ENCODE peak calls at places on chromosomes 6 and 20, in four cellular contexts. A, O, P and B are unnamed samples.

GRCh38 chr20:33020278-33021161 is 10.9 kb upstream of the BPIFB6 start:
- DNase-seq in A (no peak), O (no peak), P (no peak), B (no peak)

GRCh38 chr6:33628401-33628964 is 7.4 kb downstream of the ITPR3 start:
- DNase-seq in A (no peak), O (no peak), P (no peak), B (no peak)

GRCh38 chr20:23157741-23158140 is 71.6 kb upstream of the CD93 start:
- DNase-seq in A (no peak), O (no peak), P (no peak), B (no peak)

GRCh38 chr6:100057941-100058340 is 63.9 kb upstream of the MCHR2 start:
- DNase-seq in A (no peak), O (no peak), P (no peak), B (no peak)

GRCh38 chr6:153511896-153512496 is 380.9 kb upstream of the RGS17 start:
- DNase-seq in A (no peak), O (peak), P (peak), B (no peak)

GRCh38 chr6:122798099-122798641 is 9.1 kb downstream of the SMPDL3A start:
- DNase-seq in A (no peak), O (peak), P (no peak), B (peak)

GRCh38 chr20:48892049-48892470 is 29.5 kb upstream of the ARFGEF2 start:
- DNase-seq in A (no peak), O (no peak), P (no peak), B (no peak)

GRCh38 chr20:19735446-19735845 is 22.6 kb upstream of the RIN2 start:
- DNase-seq in A (no peak), O (peak), P (no peak), B (peak)

GRCh38 chr6:119129968-119130484 is 51.6 kb upstream of the FAM184A start:
- DNase-seq in A (no peak), O (peak), P (no peak), B (no peak)

GRCh38 chr6:14559754-14560527 is 442.4 kb downstream of the CD83 start:
- DNase-seq in A (no peak), O (no peak), P (no peak), B (no peak)

GRCh38 chr6:18101271-18101670 is 21.2 kb downstream of the NHLRC1 start:
- DNase-seq in A (no peak), O (no peak), P (no peak), B (no peak)

GRCh38 chr6:87945966-87946365 is 101.7 kb upstream of the SPACA1 start:
- DNase-seq in A (no peak), O (no peak), P (no peak), B (no peak)

GRCh38 chr20:575230-575629 is 31.6 kb upstream of the CSNK2A1 start:
- DNase-seq in A (no peak), O (no peak), P (no peak), B (no peak)

GRCh38 chr6:169858935-169859351 is 107.5 kb downstream of the ERMARD start:
- DNase-seq in A (no peak), O (no peak), P (no peak), B (no peak)

GRCh38 chr6:72952808-72953630 is 272.3 kb downstream of the KHDC1L start:
- DNase-seq in A (no peak), O (peak), P (no peak), B (no peak)

GRCh38 chr20:10985536-10985935 is 311.7 kb upstream of the JAG1 start:
- DNase-seq in A (no peak), O (peak), P (no peak), B (no peak)

GRCh38 chr6:166929534-166930189 is 26.7 kb downstream of the RNASET2 start:
- DNase-seq in A (no peak), O (no peak), P (no peak), B (no peak)

GRCh38 chr20:4740774-4741431 is 19.2 kb downstream of the PRND start:
- DNase-seq in A (peak), O (peak), P (peak), B (no peak)

GRCh38 chr20:10652185-10652584 is 21.6 kb downstream of the JAG1 start:
- DNase-seq in A (no peak), O (no peak), P (no peak), B (no peak)

GRCh38 chr6:47938411-47938810 is 156.6 kb downstream of the OPN5 start:
- DNase-seq in A (no peak), O (no peak), P (no peak), B (no peak)

GRCh38 chr6:288861-289260 is 3.4 kb upstream of the DUSP22 start:
- DNase-seq in A (no peak), O (no peak), P (no peak), B (no peak)

GRCh38 chr6:285030-285771 is 7.1 kb upstream of the DUSP22 start:
- DNase-seq in A (no peak), O (no peak), P (no peak), B (no peak)

GRCh38 chr6:290111-290932 is 2.0 kb upstream of the DUSP22 start:
- DNase-seq in A (no peak), O (no peak), P (no peak), B (no peak)

GRCh38 chr6:287500-287883 is 4.8 kb upstream of the DUSP22 start:
- DNase-seq in A (no peak), O (no peak), P (no peak), B (no peak)

DNA sequence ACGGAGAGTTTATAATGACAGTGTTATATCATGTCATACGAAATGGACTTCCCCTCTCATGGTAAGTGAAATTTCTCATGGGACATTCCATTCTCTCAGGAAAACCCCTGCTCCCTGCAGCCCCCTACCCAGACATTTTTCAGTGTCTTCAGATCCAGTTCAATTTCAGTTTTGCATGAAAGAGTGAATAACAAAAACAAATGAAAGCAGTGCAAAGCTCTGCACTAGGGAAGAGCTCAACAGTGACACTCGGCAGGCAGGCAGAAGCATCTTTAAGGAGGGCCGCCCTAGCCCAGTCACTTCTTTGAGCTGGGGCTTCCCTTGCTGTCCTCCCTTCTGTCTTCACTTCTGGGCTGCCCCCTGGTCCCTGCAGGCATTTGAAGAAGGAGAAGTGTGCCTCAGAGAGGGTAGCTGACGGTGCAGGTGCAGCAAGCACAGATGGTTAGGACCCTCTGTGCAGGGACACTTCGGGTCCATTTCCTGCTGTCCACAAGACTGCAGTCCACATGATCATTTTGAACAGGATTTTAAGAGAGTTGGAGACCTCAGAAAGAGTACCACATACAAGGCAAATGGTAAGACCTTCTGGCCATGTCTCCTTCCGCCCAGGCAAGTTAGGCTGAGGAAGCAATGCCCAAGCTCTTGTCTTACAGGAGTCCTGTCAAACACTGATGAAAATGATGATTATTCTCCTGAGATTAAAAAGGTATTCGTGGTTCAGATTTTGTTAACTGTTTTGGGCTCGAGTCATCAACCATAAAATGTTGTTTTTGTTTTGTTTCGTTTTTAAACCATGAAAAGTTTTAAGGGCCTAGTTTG is 5.4 kb upstream of the DUSP22 start:
- DNase-seq in A (no peak), O (no peak), P (no peak), B (no peak)
- TF ChIP-seq CTCF in A (no peak), O (no peak), P (no peak), B (no peak)

GRCh38 chr20:40532103-40532502 is 156.9 kb downstream of the MAFB start:
- DNase-seq in A (no peak), O (peak), P (no peak), B (no peak)
- TF ChIP-seq CTCF in A (peak), O (peak), P (peak), B (no peak)

DNA sequence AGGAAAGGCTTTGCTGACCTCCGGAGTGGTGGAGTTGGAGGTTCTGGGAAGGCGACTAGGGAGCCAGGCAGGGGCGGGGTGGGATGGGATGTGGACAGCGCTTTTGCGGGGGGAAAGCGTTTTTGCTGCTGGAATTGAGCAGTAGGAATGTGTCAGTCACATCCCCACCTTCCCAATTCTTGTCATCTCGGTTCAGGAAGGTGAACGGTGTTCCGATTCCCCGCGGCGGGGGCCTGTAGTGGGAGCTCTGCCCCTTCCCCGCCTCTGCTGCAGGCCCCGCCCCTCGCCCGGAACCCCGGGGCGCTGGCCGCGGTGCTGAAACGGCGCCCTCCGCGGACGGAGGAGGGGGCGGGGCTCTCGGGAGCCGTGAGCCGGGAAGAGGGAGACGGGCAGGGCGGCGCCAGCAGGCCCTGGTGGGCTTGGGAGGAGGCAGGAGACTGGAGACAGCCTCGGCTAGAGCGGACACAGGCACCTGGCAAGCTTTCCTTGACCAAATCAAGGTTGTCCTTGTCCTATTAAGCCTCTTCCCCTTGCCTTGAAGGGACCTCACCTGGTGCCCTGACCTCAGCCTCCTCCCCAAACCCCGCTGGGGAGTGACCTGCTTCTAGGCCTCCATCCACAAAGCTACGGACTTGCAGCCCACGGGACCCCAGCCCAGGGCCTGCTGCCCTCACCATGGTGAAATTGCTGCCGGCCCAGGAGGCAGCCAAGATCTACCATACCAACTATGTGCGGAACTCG is at the start of gene LHFPL5:
- DNase-seq in A (peak), O (peak), P (peak), B (no peak)
- TF ChIP-seq CTCF in A (no peak), O (no peak), P (no peak), B (no peak)

DNA sequence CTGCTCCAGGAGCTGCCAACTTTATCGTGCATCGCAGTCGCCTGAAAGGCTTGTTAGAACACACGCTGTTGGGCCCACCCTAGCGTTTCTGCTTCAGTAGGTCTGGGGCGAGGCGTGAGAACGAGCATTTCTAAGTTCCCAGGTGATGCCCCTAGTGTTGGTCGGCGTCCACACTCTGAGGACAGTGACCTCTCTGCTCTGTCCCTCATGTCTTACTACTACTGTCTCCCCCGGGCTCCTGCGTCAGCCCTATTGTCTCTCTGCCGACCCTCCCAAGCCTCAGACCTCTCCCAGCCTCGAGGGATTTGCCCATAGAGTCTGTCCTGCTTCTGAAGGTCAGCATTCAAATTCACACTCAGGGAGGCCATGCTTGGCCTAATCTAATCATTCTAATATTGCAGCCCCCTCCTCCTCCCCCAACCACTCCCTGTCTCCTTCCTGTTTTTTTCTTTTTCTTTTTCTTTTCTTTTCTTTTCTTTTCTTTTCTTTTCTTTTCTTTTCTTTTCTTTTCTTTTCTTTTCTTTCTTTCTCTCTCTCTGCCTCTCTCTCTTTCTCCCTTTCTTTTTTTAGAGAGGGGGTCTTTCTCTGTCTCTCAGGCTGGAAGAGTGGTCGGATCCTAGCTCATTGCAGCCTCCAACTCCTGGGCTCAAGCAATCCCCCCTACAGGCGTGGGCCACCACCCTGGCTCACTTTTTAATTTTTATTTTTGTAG is 873 bp upstream of the ZFP64 start:
- DNase-seq in A (no peak), O (no peak), P (no peak), B (peak)
- TF ChIP-seq CTCF in A (peak), O (peak), P (peak), B (no peak)

DNA sequence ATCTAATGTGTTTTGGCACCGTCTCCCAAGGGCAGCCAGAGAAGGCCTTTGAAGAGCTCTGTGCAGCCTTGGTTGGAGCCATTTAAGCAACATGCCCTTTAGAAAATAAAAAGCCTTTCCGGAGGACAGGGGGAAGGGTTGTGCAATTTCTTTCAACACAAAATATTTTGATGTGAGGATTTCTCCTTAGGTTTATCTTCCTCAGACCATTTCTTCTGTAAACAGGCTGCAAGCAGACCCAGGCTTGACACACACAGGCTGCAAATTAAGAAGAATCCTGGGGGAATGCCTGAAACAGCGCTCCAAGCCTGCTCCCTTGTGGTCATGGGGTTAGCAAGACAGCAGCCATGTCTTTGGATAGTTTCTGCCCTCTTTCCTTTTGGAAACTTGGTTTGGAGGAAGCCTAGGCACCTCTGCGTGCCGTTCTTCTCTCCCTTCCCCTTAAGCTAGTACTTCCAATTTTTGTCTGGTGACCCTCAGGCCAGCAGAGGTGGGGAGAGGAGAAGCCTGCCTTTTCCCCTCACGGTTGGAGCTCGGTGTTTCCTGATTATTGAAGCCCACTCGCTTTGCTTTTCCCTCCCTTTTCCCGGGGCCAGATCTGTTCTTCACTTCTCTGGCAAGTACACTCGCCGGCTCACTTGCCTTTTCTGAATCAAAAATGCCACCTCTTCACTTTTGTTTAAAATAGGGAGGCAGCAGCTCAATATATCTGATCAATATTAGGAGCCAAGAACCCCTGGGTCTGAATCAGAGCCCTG is 39.6 kb upstream of the NOX3 start:
- DNase-seq in A (no peak), O (peak), P (no peak), B (no peak)
- TF ChIP-seq CTCF in A (peak), O (peak), P (no peak), B (peak)